ENCODE peak calls at places on chromosomes 11 and 22, in eight cellular contexts. W is suprapubic skin, X is uterus, F is ovary, T is spleen, N is sigmoid colon, V is right lobe of liver, D is lower leg skin. L is an unnamed sample.

GRCh38 chr22:47165338-47165931 is 403.0 kb downstream of the TBC1D22A start:
- DNase-seq in W (peak), X (peak), F (peak), T (peak), N (peak), V (no peak), D (peak), L (peak)

GRCh38 chr11:27217948-27218410 is 145.0 kb downstream of the CCDC34 start:
- DNase-seq in W (no peak), X (no peak), F (no peak), T (no peak), N (no peak), V (no peak), D (no peak), L (no peak)

GRCh38 chr11:65148657-65149056 is 14.3 kb upstream of the SYVN1 start:
- DNase-seq in W (peak), X (no peak), F (no peak), T (peak), N (no peak), V (no peak), D (no peak), L (no peak)

GRCh38 chr11:61509058-61510029 is 795 bp downstream of the LRRC10B start:
- DNase-seq in W (no peak), X (peak), F (no peak), T (peak), N (peak), V (peak), D (no peak), L (peak)

GRCh38 chr11:111975076-111975806 is 38.1 kb downstream of the DIXDC1 start:
- DNase-seq in W (no peak), X (no peak), F (no peak), T (no peak), N (no peak), V (no peak), D (no peak), L (peak)

GRCh38 chr11:1660025-1660867 is 30.7 kb downstream of the KRTAP5-5 start:
- DNase-seq in W (no peak), X (peak), F (no peak), T (no peak), N (no peak), V (no peak), D (peak), L (no peak)

GRCh38 chr11:108697872-108698473 is 33.1 kb downstream of the DDX10 start:
- DNase-seq in W (no peak), X (peak), F (peak), T (no peak), N (no peak), V (no peak), D (no peak), L (peak)

GRCh38 chr11:85762226-85762625 is 48.7 kb downstream of the SYTL2 start:
- DNase-seq in W (no peak), X (no peak), F (no peak), T (no peak), N (no peak), V (no peak), D (no peak), L (no peak)

GRCh38 chr22:43014062-43014875 is 680 bp downstream of the PACSIN2 start:
- DNase-seq in W (peak), X (peak), F (peak), T (peak), N (peak), V (peak), D (peak), L (peak)

GRCh38 chr11:8403310-8403709 is 139.6 kb upstream of the LMO1 start:
- DNase-seq in W (no peak), X (no peak), F (no peak), T (no peak), N (no peak), V (no peak), D (no peak), L (no peak)

GRCh38 chr11:110366234-110366633 is 63.5 kb upstream of the FDX1 start:
- DNase-seq in W (no peak), X (no peak), F (peak), T (no peak), N (no peak), V (peak), D (no peak), L (peak)

GRCh38 chr11:59891781-59892181 is 13.2 kb downstream of the OOSP3 start:
- DNase-seq in W (no peak), X (no peak), F (no peak), T (no peak), N (no peak), V (no peak), D (no peak), L (peak)

GRCh38 chr11:117584056-117584830 is 212.8 kb downstream of the DSCAML1 start:
- DNase-seq in W (peak), X (peak), F (no peak), T (no peak), N (peak), V (no peak), D (peak), L (no peak)

GRCh38 chr11:63985812-63986155 is 454 bp upstream of the OTUB1 start:
- DNase-seq in W (no peak), X (no peak), F (no peak), T (peak), N (no peak), V (peak), D (no peak), L (no peak)

GRCh38 chr11:62456630-62457029 is 37.8 kb downstream of the SCGB1A1 start:
- DNase-seq in W (no peak), X (no peak), F (no peak), T (no peak), N (no peak), V (no peak), D (no peak), L (peak)

GRCh38 chr22:29096736-29097669 is 24.2 kb downstream of the KREMEN1 start:
- DNase-seq in W (no peak), X (no peak), F (no peak), T (no peak), N (no peak), V (no peak), D (no peak), L (peak)

GRCh38 chr11:45606514-45607024 is 58.9 kb downstream of the CHST1 start:
- DNase-seq in W (no peak), X (no peak), F (no peak), T (no peak), N (no peak), V (no peak), D (no peak), L (no peak)

GRCh38 chr22:44091021-44091721 is 67.1 kb downstream of the PARVB start:
- DNase-seq in W (no peak), X (no peak), F (no peak), T (no peak), N (peak), V (no peak), D (no peak), L (no peak)

GRCh38 chr11:74276581-74276980 is 34.9 kb downstream of the P4HA3 start:
- DNase-seq in W (no peak), X (no peak), F (no peak), T (no peak), N (no peak), V (no peak), D (no peak), L (no peak)

GRCh38 chr11:122423886-122424285 is 231.6 kb upstream of the UBASH3B start:
- DNase-seq in W (no peak), X (no peak), F (no peak), T (no peak), N (no peak), V (no peak), D (no peak), L (no peak)

GRCh38 chr11:111566324-111566723 is 25.8 kb downstream of the LAYN start:
- DNase-seq in W (no peak), X (no peak), F (no peak), T (no peak), N (no peak), V (no peak), D (no peak), L (no peak)

GRCh38 chr11:115893701-115894100 is 389.5 kb upstream of the CADM1 start:
- DNase-seq in W (no peak), X (no peak), F (no peak), T (no peak), N (no peak), V (no peak), D (no peak), L (no peak)

GRCh38 chr11:46594383-46594718 is 528 bp upstream of the AMBRA1 start:
- DNase-seq in W (no peak), X (no peak), F (no peak), T (no peak), N (no peak), V (no peak), D (no peak), L (no peak)

GRCh38 chr11:116118138-116118470 is 613.9 kb upstream of the CADM1 start:
- DNase-seq in W (no peak), X (no peak), F (no peak), T (peak), N (no peak), V (no peak), D (peak), L (no peak)

GRCh38 chr11:6315811-6316425 is 4.4 kb downstream of the CAVIN3 start:
- DNase-seq in W (peak), X (peak), F (peak), T (peak), N (peak), V (peak), D (peak), L (peak)

GRCh38 chr22:33274941-33275443 is 216.8 kb upstream of the SYN3 start:
- DNase-seq in W (no peak), X (no peak), F (no peak), T (no peak), N (no peak), V (no peak), D (no peak), L (no peak)

GRCh38 chr11:124670732-124671131 is 2.8 kb downstream of the SIAE start:
- DNase-seq in W (no peak), X (no peak), F (no peak), T (no peak), N (no peak), V (no peak), D (no peak), L (no peak)

GRCh38 chr11:26904114-26904513 is 89.8 kb upstream of the FIBIN start:
- DNase-seq in W (no peak), X (no peak), F (no peak), T (no peak), N (no peak), V (no peak), D (no peak), L (no peak)

GRCh38 chr11:40130427-40130826 is 1329.0 kb downstream of the LRRC4C start:
- DNase-seq in W (no peak), X (no peak), F (no peak), T (no peak), N (no peak), V (no peak), D (no peak), L (no peak)

GRCh38 chr22:30421695-30422480 is 3.7 kb upstream of the MTFP1 start:
- DNase-seq in W (no peak), X (no peak), F (no peak), T (no peak), N (no peak), V (no peak), D (no peak), L (no peak)

GRCh38 chr22:44697423-44698179 is 4.4 kb upstream of the PRR5 start:
- DNase-seq in W (peak), X (peak), F (peak), T (peak), N (peak), V (peak), D (peak), L (peak)

GRCh38 chr22:25054943-25055511 is 102.5 kb downstream of the KIAA1671 start:
- DNase-seq in W (no peak), X (no peak), F (no peak), T (no peak), N (no peak), V (no peak), D (no peak), L (no peak)

GRCh38 chr11:29676993-29677392 is 339.8 kb downstream of the KCNA4 start:
- DNase-seq in W (no peak), X (no peak), F (no peak), T (no peak), N (no peak), V (no peak), D (no peak), L (no peak)

GRCh38 chr22:21074092-21074715 is 28.5 kb downstream of the LRRC74B start:
- DNase-seq in W (no peak), X (no peak), F (no peak), T (no peak), N (no peak), V (no peak), D (no peak), L (no peak)

GRCh38 chr11:112265659-112266409 is 5.2 kb upstream of the PLET1 start:
- DNase-seq in W (no peak), X (peak), F (no peak), T (no peak), N (peak), V (no peak), D (no peak), L (no peak)

GRCh38 chr11:57742087-57742452 is 779 bp downstream of the SELENOH start:
- DNase-seq in W (no peak), X (no peak), F (no peak), T (peak), N (no peak), V (no peak), D (peak), L (no peak)

GRCh38 chr11:62073061-62073460 is 50.8 kb upstream of the INCENP start:
- DNase-seq in W (no peak), X (no peak), F (no peak), T (no peak), N (no peak), V (no peak), D (no peak), L (no peak)

GRCh38 chr22:39313258-39314001 is 6.0 kb downstream of the RPL3 start:
- DNase-seq in W (no peak), X (no peak), F (no peak), T (no peak), N (no peak), V (no peak), D (no peak), L (no peak)
- TF ChIP-seq POLR2A in W (no peak), X (no peak), F (no peak), T (no peak), N (no peak), V (no peak), D (no peak), L (no peak)

DNA sequence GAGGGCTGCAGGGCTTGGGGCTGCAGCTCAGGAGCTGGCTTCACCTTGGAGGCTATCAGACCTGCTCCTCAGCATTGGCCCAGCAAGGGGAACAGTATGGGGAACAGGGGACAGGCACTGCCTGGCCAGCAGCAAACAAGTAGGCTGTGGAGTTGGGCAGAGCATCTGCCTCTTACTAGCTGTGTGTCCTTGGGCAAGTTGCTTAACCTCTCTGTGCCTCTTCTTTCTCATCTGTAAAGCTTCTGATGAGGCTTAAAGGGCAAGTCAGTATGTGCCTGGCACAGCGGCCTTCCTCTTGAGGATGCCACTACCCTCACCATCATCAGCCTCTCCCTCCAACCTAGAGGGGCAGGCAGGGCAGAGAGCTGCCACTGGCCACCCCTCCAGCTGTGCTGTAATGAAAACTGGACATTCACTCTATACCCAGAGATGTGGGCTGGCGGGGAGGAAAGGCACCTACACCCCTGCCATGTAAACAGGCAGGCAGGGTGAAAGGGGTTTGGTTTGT is 7.5 kb upstream of the CDKN1C start:
- DNase-seq in W (no peak), X (no peak), F (peak), T (no peak), N (no peak), V (no peak), D (no peak), L (no peak)
- TF ChIP-seq CTCF in W (no peak), X (no peak), F (no peak), T (no peak), N (no peak), V (no peak), D (no peak), L (no peak)

GRCh38 chr11:67398661-67399563 is 2.7 kb downstream of the PPP1CA start:
- DNase-seq in W (no peak), X (no peak), F (no peak), T (peak), N (no peak), V (no peak), D (no peak), L (no peak)
- TF ChIP-seq POLR2A in W (no peak), X (no peak), F (no peak), T (no peak), N (no peak), V (no peak), D (no peak), L (no peak)

GRCh38 chr22:41535244-41535643 is 9.0 kb downstream of the POLR3H start:
- DNase-seq in W (no peak), X (no peak), F (no peak), T (no peak), N (no peak), V (no peak), D (no peak), L (no peak)
- TF ChIP-seq CTCF in W (no peak), X (no peak), F (no peak), T (no peak), N (no peak), V (no peak), D (no peak), L (no peak)

DNA sequence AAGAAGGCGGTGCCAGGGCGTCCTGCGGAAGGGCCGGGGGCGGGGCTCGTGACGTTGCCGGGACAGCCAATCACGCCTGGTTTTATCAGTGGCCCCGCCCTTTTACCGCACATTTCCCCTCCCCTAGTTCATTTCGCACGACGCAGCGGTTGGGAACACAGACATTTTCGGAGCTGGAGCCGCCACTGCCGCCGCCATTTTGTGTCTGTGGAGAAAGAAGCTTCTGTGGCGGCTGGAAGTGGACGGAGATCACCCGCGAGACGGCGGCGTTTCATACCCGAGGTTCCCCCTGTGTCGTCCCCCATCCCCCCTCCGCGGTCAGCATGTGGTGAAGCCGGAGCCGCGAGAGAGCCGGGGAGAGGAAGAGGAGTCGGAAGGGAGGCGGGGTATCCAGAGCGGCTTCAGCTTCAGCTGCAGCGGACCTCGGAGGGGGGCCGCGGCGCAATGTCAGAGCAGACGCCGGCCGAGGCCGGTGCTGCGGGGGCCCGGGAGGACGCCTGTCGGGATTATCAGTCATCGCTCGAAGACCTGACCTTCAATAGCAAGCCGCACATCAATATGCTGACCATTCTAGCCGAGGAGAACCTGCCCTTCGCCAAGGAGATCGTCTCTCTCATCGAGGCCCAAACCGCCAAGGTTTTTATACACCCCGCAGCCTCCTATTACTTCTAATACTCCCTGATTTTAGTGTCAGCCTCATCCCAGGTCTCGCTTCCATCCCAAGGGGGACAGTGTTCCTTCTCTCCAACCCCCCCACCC is at the start of gene PCF11:
- DNase-seq in W (no peak), X (no peak), F (no peak), T (no peak), N (no peak), V (no peak), D (no peak), L (no peak)
- TF ChIP-seq POLR2A in W (peak), X (peak), F (peak), T (peak), N (peak), V (peak), D (peak), L (peak)

DNA sequence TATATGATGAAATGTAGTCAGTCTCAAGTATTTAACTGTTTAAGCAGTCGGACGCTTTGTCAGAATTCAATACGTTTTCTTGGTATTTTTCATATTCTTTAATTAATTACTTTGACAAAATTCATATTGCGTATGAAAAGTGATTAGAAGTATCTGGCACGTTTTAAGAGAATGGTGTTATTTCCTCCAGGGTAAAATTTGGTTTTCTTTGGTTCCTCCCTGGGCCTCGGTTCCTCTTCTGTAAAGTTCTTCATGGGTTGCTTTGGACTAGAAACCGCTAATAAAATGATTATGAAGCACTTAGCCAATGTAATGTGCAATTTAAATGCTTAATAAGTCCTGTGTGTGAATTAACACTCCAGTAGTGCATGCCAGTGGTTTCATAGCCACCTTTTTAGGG is 1.5 kb downstream of the CBL start:
- DNase-seq in W (no peak), X (no peak), F (no peak), T (no peak), N (no peak), V (no peak), D (no peak), L (no peak)
- TF ChIP-seq CTCF in W (no peak), X (no peak), F (no peak), T (no peak), N (no peak), V (no peak), D (no peak), L (no peak)

DNA sequence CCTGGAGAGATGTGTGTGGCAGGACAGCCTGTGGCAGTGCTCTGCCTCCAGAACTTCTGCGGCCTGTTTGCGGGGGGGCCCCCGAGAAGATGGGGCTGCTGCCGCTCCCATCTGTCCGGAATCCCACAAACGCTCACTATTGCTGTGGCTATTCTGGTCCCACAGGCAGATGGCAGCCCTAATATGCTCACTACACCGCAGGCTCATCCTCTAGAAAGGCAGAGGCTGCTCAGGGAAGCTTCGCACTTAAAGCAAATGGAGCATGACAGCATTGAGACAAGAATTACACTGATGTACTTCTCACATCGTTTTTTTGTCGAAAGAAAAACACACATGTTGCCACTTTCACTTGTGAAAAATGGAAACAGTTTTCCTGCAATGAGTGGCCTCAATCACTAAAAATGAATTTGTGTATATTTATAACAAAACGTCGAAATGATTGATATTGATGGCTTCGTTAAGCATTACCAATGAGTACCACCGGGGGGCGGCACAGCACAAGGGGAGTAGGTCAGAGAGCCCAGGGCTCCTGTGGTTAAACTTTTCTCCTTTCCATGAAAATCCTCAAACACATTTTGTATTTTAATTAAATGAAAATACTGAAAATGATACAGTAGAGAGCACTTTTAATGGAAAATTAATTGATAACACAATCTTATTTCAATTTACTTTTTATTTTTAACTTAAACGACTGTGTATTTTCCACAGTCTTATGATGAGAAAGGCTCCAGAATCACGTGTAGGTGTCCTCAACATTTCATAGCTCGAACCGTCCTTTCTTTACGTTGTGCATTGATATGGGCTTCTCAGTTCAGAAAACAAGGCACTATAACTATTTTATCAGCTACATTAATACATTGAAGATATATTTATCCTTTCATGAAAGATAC is 69.1 kb downstream of the CTTN start:
- DNase-seq in W (no peak), X (no peak), F (peak), T (peak), N (no peak), V (peak), D (no peak), L (peak)
- TF ChIP-seq POLR2A in W (no peak), X (no peak), F (no peak), T (no peak), N (no peak), V (no peak), D (no peak), L (no peak)